ENCODE peak calls at places on chromosomes 5 and 9, in four cellular contexts. F, B, X and W are unnamed samples.

GRCh38 chr5:86679529-86679928 is 61.8 kb downstream of the COX7C start:
- DNase-seq in F (peak), B (no peak), X (no peak), W (no peak)

GRCh38 chr9:16921855-16922254 is 51.4 kb upstream of the BNC2 start:
- DNase-seq in F (no peak), B (no peak), X (no peak), W (no peak)

GRCh38 chr5:135295852-135296251 is 103.2 kb downstream of the MACROH2A1 start:
- DNase-seq in F (no peak), B (no peak), X (no peak), W (no peak)

GRCh38 chr9:126956929-126957686 is 42.5 kb downstream of the RALGPS1 start:
- DNase-seq in F (no peak), B (no peak), X (no peak), W (no peak)

GRCh38 chr5:42970636-42971559 is 69.2 kb downstream of the ANXA2R start:
- DNase-seq in F (no peak), B (peak), X (no peak), W (no peak)

GRCh38 chr5:140588311-140589070 is 23.9 kb downstream of the SLC35A4 start:
- DNase-seq in F (no peak), B (no peak), X (no peak), W (no peak)

GRCh38 chr5:96628406-96628805 is 33.8 kb upstream of the CAST start:
- DNase-seq in F (no peak), B (no peak), X (no peak), W (no peak)

GRCh38 chr9:70255521-70255920 is 3.3 kb upstream of the SMC5 start:
- DNase-seq in F (no peak), B (no peak), X (no peak), W (no peak)

GRCh38 chr9:107422189-107422802 is 67.3 kb downstream of the KLF4 start:
- DNase-seq in F (no peak), B (peak), X (peak), W (peak)

GRCh38 chr5:115190388-115190787 is 20.7 kb upstream of the TRIM36 start:
- DNase-seq in F (no peak), B (no peak), X (no peak), W (no peak)

GRCh38 chr5:156367602-156368001 is 40.6 kb downstream of the SGCD start:
- DNase-seq in F (no peak), B (no peak), X (no peak), W (no peak)

GRCh38 chr5:133530270-133530669 is 82.1 kb downstream of the FSTL4 start:
- DNase-seq in F (no peak), B (no peak), X (no peak), W (no peak)

GRCh38 chr5:176725521-176725920 is 78.2 kb downstream of the TSPAN17 start:
- DNase-seq in F (no peak), B (no peak), X (no peak), W (no peak)